ENCODE peak calls at places on chromosomes 4 and X, in eight cellular contexts. N is GM04504, O is fibroblast of lung, Q is AG20443, A is ecto neural progenitor cell, G is T-helper 2 cell, B is left lobe of liver, H is ELR. M is an unnamed sample.

GRCh38 chr4:152591361-152591760 is 55.5 kb upstream of the FBXW7 start:
- DNase-seq in B (no peak), O (peak), Q (peak), G (no peak), N (no peak), H (no peak), A (peak), M (peak)

GRCh38 chrX:103330601-103331397 is 760 bp downstream of the TCEAL7 start:
- DNase-seq in Q (no peak), N (no peak), B (no peak), A (peak), G (no peak), O (peak), H (peak), M (peak)

GRCh38 chrX:8731579-8732395 is at the start of gene ANOS1:
- DNase-seq in N (no peak), B (peak), A (peak), Q (no peak), H (peak), O (peak), G (no peak), M (peak)

GRCh38 chr4:123505457-123506310 is 109.1 kb downstream of the SPRY1 start:
- DNase-seq in N (no peak), O (peak), A (peak), H (peak), B (peak), Q (peak), G (no peak), M (peak)

GRCh38 chr4:173782660-173783059 is 252.6 kb upstream of the HAND2 start:
- DNase-seq in G (no peak), N (no peak), B (no peak), Q (no peak), O (no peak), H (no peak), A (no peak), M (no peak)

GRCh38 chr4:78482281-78482680 is 69.3 kb upstream of the ANXA3 start:
- DNase-seq in O (no peak), H (peak), B (no peak), Q (no peak), A (no peak), N (no peak), G (no peak), M (peak)

GRCh38 chrX:41350976-41351569 is 17.1 kb downstream of the DDX3X start:
- DNase-seq in N (no peak), O (peak), B (no peak), A (no peak), Q (no peak), H (peak), G (no peak), M (peak)

GRCh38 chr4:156201050-156201449 is 247.4 kb upstream of the CTSO start:
- DNase-seq in O (no peak), A (no peak), B (no peak), G (no peak), Q (no peak), N (no peak), H (no peak), M (no peak)

GRCh38 chrX:39808471-39808917 is 289.3 kb downstream of the BCOR start:
- DNase-seq in O (peak), G (no peak), B (no peak), A (no peak), Q (peak), N (peak), H (peak), M (peak)

GRCh38 chr4:175531405-175532091 is 280.5 kb downstream of the GPM6A start:
- DNase-seq in B (no peak), O (peak), Q (peak), A (no peak), G (no peak), H (peak), N (peak), M (peak)

GRCh38 chrX:150364347-150365050 is 1.4 kb downstream of the MAMLD1 start:
- DNase-seq in N (no peak), A (peak), O (peak), B (no peak), H (peak), G (no peak), Q (peak), M (peak)

GRCh38 chr4:77994194-77994721 is 62.9 kb upstream of the FRAS1 start:
- DNase-seq in O (peak), B (no peak), N (peak), A (peak), Q (peak), G (no peak), H (peak), M (peak)

GRCh38 chr4:24105183-24106039 is 215.6 kb upstream of the PPARGC1A start:
- DNase-seq in Q (peak), G (no peak), N (peak), H (peak), A (no peak), B (no peak), O (peak), M (peak)

GRCh38 chrX:56986138-56986537 is 9.2 kb downstream of the SPIN3 start:
- DNase-seq in Q (no peak), O (no peak), N (no peak), A (no peak), G (no peak), H (no peak), B (no peak), M (no peak)

M was measured in GM23248.